ENCODE peak calls at places on chromosomes 4 and X, in seven cellular contexts. C is fibroblast of lung, O is ascending aorta, A is breast epithelium, B is aorta, G is AG04450, D is OCI-LY7. T is an unnamed sample. For H3K9me3, the result is how much of the 10 kb centered on the place peaks cover.

GRCh38 chr4:162323919-162324318 is 160.1 kb upstream of the FSTL5 start:
- DNase-seq in C (peak), O (no peak), A (no peak), B (no peak), G (no peak), D (no peak), T (no peak)

GRCh38 chr4:32440391-32440790 is 1720.2 kb downstream of the PCDH7 start:
- DNase-seq in C (no peak), O (no peak), A (no peak), B (no peak), G (no peak), D (peak), T (no peak)

GRCh38 chrX:38651625-38652601 is 90.6 kb downstream of the TSPAN7 start:
- DNase-seq in C (no peak), O (no peak), A (no peak), B (no peak), G (no peak), D (no peak), T (no peak)

GRCh38 chr4:1248262-1249147 is at the start of gene CTBP1:
- DNase-seq in C (peak), O (peak), A (peak), B (peak), G (peak), D (peak), T (peak)

GRCh38 chr4:65658117-65658516 is 12.2 kb downstream of the EPHA5 start:
- DNase-seq in C (no peak), O (no peak), A (no peak), B (no peak), G (no peak), D (no peak), T (no peak)

GRCh38 chr4:133150643-133151300 is 1.7 kb downstream of the PCDH10 start:
- DNase-seq in C (peak), O (peak), A (no peak), B (peak), G (no peak), D (no peak), T (no peak)

GRCh38 chr4:128574706-128575105 is 234.8 kb upstream of the JADE1 start:
- DNase-seq in C (peak), O (peak), A (peak), B (peak), G (no peak), D (peak), T (no peak)

GRCh38 chr4:153481474-153481873 is 15.3 kb downstream of the TMEM131L start:
- DNase-seq in C (no peak), O (no peak), A (no peak), B (no peak), G (no peak), D (no peak), T (no peak)

GRCh38 chr4:67087897-67088296 is 457.4 kb downstream of the CENPC start:
- DNase-seq in C (no peak), O (no peak), A (no peak), B (peak), G (no peak), D (peak), T (no peak)

GRCh38 chrX:48705876-48706275 is 9.3 kb downstream of the SUV39H1 start:
- DNase-seq in C (no peak), O (no peak), A (no peak), B (no peak), G (no peak), D (no peak), T (no peak)

GRCh38 chr4:7807351-7807921 is 132.2 kb downstream of the AFAP1 start:
- DNase-seq in C (no peak), O (no peak), A (no peak), B (no peak), G (no peak), D (no peak), T (no peak)

GRCh38 chr4:23369331-23369730 is 520.5 kb downstream of the PPARGC1A start:
- DNase-seq in C (no peak), O (no peak), A (no peak), B (no peak), G (no peak), D (no peak), T (no peak)

GRCh38 chr4:8850074-8850829 is 21.4 kb downstream of the HMX1 start:
- DNase-seq in C (no peak), O (no peak), A (no peak), B (no peak), G (no peak), D (no peak), T (peak)

GRCh38 chr4:105057370-105058096 is 89.1 kb upstream of the TET2 start:
- DNase-seq in C (no peak), O (no peak), A (no peak), B (no peak), G (no peak), D (no peak), T (no peak)

GRCh38 chr4:37889849-37890500 is 909 bp upstream of the TBC1D1 start:
- DNase-seq in C (no peak), O (peak), A (no peak), B (peak), G (no peak), D (no peak), T (no peak)

GRCh38 chrX:66602381-66602938 is 36.4 kb downstream of the EDA2R start:
- DNase-seq in C (no peak), O (no peak), A (no peak), B (no peak), G (no peak), D (peak), T (no peak)

GRCh38 chr4:176478076-176478475 is 158.3 kb downstream of the SPCS3 start:
- DNase-seq in C (peak), O (no peak), A (no peak), B (no peak), G (no peak), D (no peak), T (no peak)

GRCh38 chrX:154441984-154442707 is 1.8 kb upstream of the FAM50A start:
- DNase-seq in C (no peak), O (no peak), A (peak), B (no peak), G (no peak), D (no peak), T (no peak)

GRCh38 chrX:63470506-63470905 is 119.4 kb upstream of the SPIN4 start:
- DNase-seq in C (no peak), O (no peak), A (no peak), B (no peak), G (no peak), D (no peak), T (no peak)

GRCh38 chrX:63471004-63471403 is 119.9 kb upstream of the SPIN4 start:
- DNase-seq in C (no peak), O (no peak), A (no peak), B (no peak), G (no peak), D (no peak), T (no peak)

GRCh38 chrX:63466690-63467089 is 115.6 kb upstream of the SPIN4 start:
- DNase-seq in C (no peak), O (no peak), A (no peak), B (no peak), G (no peak), D (no peak), T (no peak)
- H3K9me3 ChIP-seq in C (under half), O (under half), A (under half), B (under half), G (under half), D (under half), T (under half)

GRCh38 chr4:92253986-92254671 is 49.6 kb upstream of the GRID2 start:
- DNase-seq in C (no peak), O (no peak), A (no peak), B (no peak), G (no peak), D (no peak), T (no peak)
- H3K9me3 ChIP-seq in C (under half), O (under half), A (under half), B (under half), G (under half), D (under half), T (under half)

GRCh38 chrX:11010476-11010875 is 100.7 kb upstream of the HCCS start:
- DNase-seq in C (peak), O (no peak), A (no peak), B (no peak), G (no peak), D (no peak), T (no peak)
- H3K9me3 ChIP-seq in C (under half), O (under half), A (under half), B (under half), G (under half), D (under half), T (under half)

GRCh38 chr4:107890779-107891178 is 40.6 kb upstream of the CYP2U1 start:
- DNase-seq in C (no peak), O (no peak), A (no peak), B (no peak), G (no peak), D (no peak), T (no peak)

GRCh38 chr4:107893171-107894137 is 37.9 kb upstream of the CYP2U1 start:
- DNase-seq in C (no peak), O (no peak), A (no peak), B (no peak), G (no peak), D (no peak), T (no peak)

GRCh38 chr4:107888237-107888636 is 43.1 kb upstream of the CYP2U1 start:
- DNase-seq in C (no peak), O (no peak), A (no peak), B (no peak), G (no peak), D (peak), T (no peak)

GRCh38 chr4:107894138-107894603 is 37.2 kb upstream of the CYP2U1 start:
- DNase-seq in C (no peak), O (no peak), A (no peak), B (no peak), G (no peak), D (no peak), T (no peak)

GRCh38 chr4:107891299-107891698 is 40.0 kb upstream of the CYP2U1 start:
- DNase-seq in C (no peak), O (no peak), A (no peak), B (no peak), G (no peak), D (no peak), T (no peak)
- H3K9me3 ChIP-seq in C (under half), O (under half), A (under half), B (under half), G (under half), D (under half), T (under half)

GRCh38 chrX:148517191-148517590 is 16.8 kb downstream of the AFF2 start:
- DNase-seq in C (peak), O (no peak), A (no peak), B (no peak), G (no peak), D (no peak), T (no peak)
- H3K9me3 ChIP-seq in C (under half), O (under half), A (under half), B (under half), G (under half), D (under half), T (under half)

DNA sequence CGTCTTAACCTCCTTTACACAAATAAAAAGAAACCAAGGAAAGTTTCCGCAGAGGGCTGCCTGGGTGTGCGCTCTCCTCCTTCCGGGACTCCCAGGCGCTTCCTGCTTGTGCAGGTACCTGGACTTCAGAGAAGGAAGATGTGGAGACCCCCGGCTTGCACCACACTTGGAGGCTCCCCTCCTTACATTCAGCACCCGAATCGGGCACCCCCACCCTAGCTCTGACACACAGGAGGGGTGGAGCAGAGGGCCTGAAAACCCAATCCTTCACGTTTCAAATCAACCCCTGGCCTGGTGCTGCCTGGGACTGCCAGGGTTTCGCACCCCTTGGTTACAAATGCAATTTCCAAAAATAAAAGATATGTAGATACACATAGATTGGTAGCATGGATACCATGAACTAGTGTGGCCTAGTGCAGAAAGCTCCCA is 3.1 kb downstream of the NKX3-2 start:
- DNase-seq in C (no peak), O (no peak), A (no peak), B (no peak), G (no peak), D (no peak), T (no peak)
- H3K9me3 ChIP-seq in C (under half), O (under half), A (under half), B (under half), G (under half), D (under half), T (under half)

DNA sequence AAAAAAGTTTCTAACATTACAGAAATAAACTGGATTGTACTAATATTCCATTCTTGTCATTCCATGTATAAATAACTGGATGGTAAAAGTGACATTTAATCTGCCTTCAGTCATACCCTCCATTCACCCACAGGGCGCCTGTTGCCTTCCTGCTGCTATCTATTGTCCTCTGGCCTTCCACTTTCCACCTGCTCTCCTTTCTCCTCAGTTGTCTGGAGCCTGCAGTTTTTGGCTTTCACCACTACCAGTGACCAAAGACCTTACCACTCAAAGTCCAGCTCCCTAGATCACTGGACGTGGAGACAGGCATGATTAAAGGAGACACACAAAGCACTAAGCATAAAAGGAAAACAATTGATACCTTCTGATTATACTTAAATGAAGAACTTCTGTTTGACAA is 46.2 kb upstream of the NHS start:
- DNase-seq in C (no peak), O (no peak), A (no peak), B (no peak), G (no peak), D (no peak), T (no peak)
- H3K9me3 ChIP-seq in C (under half), O (under half), A (under half), B (under half), G (under half), D (under half), T (under half)

T was measured in RWPE2.